ENCODE peak calls at places on chromosomes 12 and 14, in five cellular contexts. G is EL, H is coronary artery, E is mammary epithelial cell, F is LHCN-M2. X is an unnamed sample.

GRCh38 chr14:70635971-70636595 is 5.6 kb upstream of the TTC9 start:
- DNase-seq in G (no peak), H (no peak), E (peak), F (no peak), X (no peak)

GRCh38 chr14:22561661-22562579 is 27.1 kb downstream of the DAD1 start:
- DNase-seq in G (no peak), H (no peak), E (no peak), F (no peak), X (no peak)

GRCh38 chr14:57974896-57975295 is 109.0 kb upstream of the SLC35F4 start:
- DNase-seq in G (no peak), H (no peak), E (peak), F (no peak), X (no peak)

GRCh38 chr14:50388256-50388931 is 8.3 kb downstream of the CDKL1 start:
- DNase-seq in G (no peak), H (no peak), E (no peak), F (no peak), X (no peak)

GRCh38 chr12:116319851-116320621 is 42.5 kb upstream of the MED13L start:
- DNase-seq in G (peak), H (peak), E (peak), F (peak), X (peak)

GRCh38 chr12:205026-205425 is 8.9 kb downstream of the SLC6A12 start:
- DNase-seq in G (no peak), H (no peak), E (no peak), F (no peak), X (no peak)

GRCh38 chr14:24411468-24412454 is 13.0 kb downstream of the NYNRIN start:
- DNase-seq in G (peak), H (no peak), E (no peak), F (peak), X (peak)

GRCh38 chr14:52596861-52597260 is 44.2 kb downstream of the GPR137C start:
- DNase-seq in G (no peak), H (no peak), E (peak), F (no peak), X (no peak)

GRCh38 chr12:105355752-105356151 is 25.3 kb downstream of the C12orf75 start:
- DNase-seq in G (peak), H (no peak), E (peak), F (peak), X (peak)

GRCh38 chr12:113259499-113259953 is 38.3 kb downstream of the TPCN1 start:
- DNase-seq in G (no peak), H (peak), E (no peak), F (peak), X (no peak)

GRCh38 chr14:94548999-94549985 is 11.9 kb upstream of the SERPINA4 start:
- DNase-seq in G (peak), H (no peak), E (peak), F (peak), X (peak)

GRCh38 chr12:130424858-130425697 is 87.4 kb downstream of the PIWIL1 start:
- DNase-seq in G (no peak), H (peak), E (no peak), F (no peak), X (no peak)

GRCh38 chr12:53995311-53996187 is 4.4 kb upstream of the HOXC9 start:
- DNase-seq in G (no peak), H (no peak), E (peak), F (no peak), X (peak)

GRCh38 chr14:66638688-66639087 is 130.7 kb downstream of the GPHN start:
- DNase-seq in G (peak), H (no peak), E (peak), F (peak), X (no peak)

GRCh38 chr12:3320881-3321509 is 170.0 kb upstream of the PRMT8 start:
- DNase-seq in G (no peak), H (no peak), E (no peak), F (no peak), X (no peak)

GRCh38 chr12:42109031-42109430 is 35.6 kb downstream of the GXYLT1 start:
- DNase-seq in G (no peak), H (no peak), E (no peak), F (no peak), X (no peak)

GRCh38 chr14:50531595-50532501 is 521 bp downstream of the MAP4K5 start:
- DNase-seq in G (peak), H (peak), E (peak), F (peak), X (peak)

GRCh38 chr12:132465269-132466190 is 24.4 kb upstream of the FBRSL1 start:
- DNase-seq in G (no peak), H (no peak), E (no peak), F (no peak), X (no peak)

GRCh38 chr12:131833896-131834641 is 5.9 kb downstream of the MMP17 start:
- DNase-seq in G (no peak), H (no peak), E (no peak), F (peak), X (peak)

GRCh38 chr14:98231210-98231609 is 1040.8 kb downstream of the BCL11B start:
- DNase-seq in G (no peak), H (no peak), E (no peak), F (no peak), X (no peak)

X was measured in AG08396.